ENCODE peak calls at places on chromosomes 5 and 9, in seven cellular contexts. One of them, this sample, is unnamed.

GRCh38 chr5:91381774-91382492 is 1.2 kb downstream of the ARRDC3 start:
- DNase-seq in T-helper 17 cell: peak
- DNase-seq in T-helper 9 cell: peak
- DNase-seq in effector memory CD4-positive, alpha-beta T cell: peak
- DNase-seq in non-pigmented ciliary epithelial cell: peak
- DNase-seq in NCI-H1092 treated with DMSO at 0.1 percent for 48 hours: peak
- DNase-seq in neural crest cell: peak
- DNase-seq in this sample: peak

GRCh38 chr5:378301-378891 is 56.9 kb downstream of the AHRR start:
- DNase-seq in non-pigmented ciliary epithelial cell: no peak
- DNase-seq in NCI-H1092 treated with DMSO at 0.1 percent for 48 hours: no peak
- DNase-seq in T-helper 17 cell: no peak
- DNase-seq in T-helper 9 cell: no peak
- DNase-seq in effector memory CD4-positive, alpha-beta T cell: no peak
- DNase-seq in neural crest cell: no peak
- DNase-seq in this sample: no peak

GRCh38 chr9:84218322-84218721 is 122.2 kb downstream of the SLC28A3 start:
- DNase-seq in T-helper 9 cell: no peak
- DNase-seq in non-pigmented ciliary epithelial cell: no peak
- DNase-seq in T-helper 17 cell: no peak
- DNase-seq in NCI-H1092 treated with DMSO at 0.1 percent for 48 hours: no peak
- DNase-seq in effector memory CD4-positive, alpha-beta T cell: no peak
- DNase-seq in neural crest cell: no peak
- DNase-seq in this sample: no peak

GRCh38 chr5:19547640-19548039 is 440.4 kb downstream of the CDH18 start:
- DNase-seq in non-pigmented ciliary epithelial cell: peak
- DNase-seq in T-helper 9 cell: no peak
- DNase-seq in NCI-H1092 treated with DMSO at 0.1 percent for 48 hours: no peak
- DNase-seq in effector memory CD4-positive, alpha-beta T cell: no peak
- DNase-seq in T-helper 17 cell: no peak
- DNase-seq in neural crest cell: no peak
- DNase-seq in this sample: peak

GRCh38 chr9:87223397-87224246 is 274.0 kb upstream of the DAPK1 start:
- DNase-seq in neural crest cell: no peak
- DNase-seq in T-helper 9 cell: no peak
- DNase-seq in T-helper 17 cell: no peak
- DNase-seq in non-pigmented ciliary epithelial cell: no peak
- DNase-seq in effector memory CD4-positive, alpha-beta T cell: no peak
- DNase-seq in NCI-H1092 treated with DMSO at 0.1 percent for 48 hours: no peak
- DNase-seq in this sample: no peak

GRCh38 chr9:109903515-109904138 is 123.6 kb downstream of the PALM2AKAP2 start:
- DNase-seq in NCI-H1092 treated with DMSO at 0.1 percent for 48 hours: peak
- DNase-seq in neural crest cell: peak
- DNase-seq in non-pigmented ciliary epithelial cell: no peak
- DNase-seq in effector memory CD4-positive, alpha-beta T cell: peak
- DNase-seq in T-helper 17 cell: peak
- DNase-seq in T-helper 9 cell: peak
- DNase-seq in this sample: peak

GRCh38 chr9:97779608-97780007 is 73.4 kb upstream of the FOXE1 start:
- DNase-seq in non-pigmented ciliary epithelial cell: no peak
- DNase-seq in T-helper 17 cell: no peak
- DNase-seq in neural crest cell: no peak
- DNase-seq in effector memory CD4-positive, alpha-beta T cell: no peak
- DNase-seq in NCI-H1092 treated with DMSO at 0.1 percent for 48 hours: no peak
- DNase-seq in T-helper 9 cell: no peak
- DNase-seq in this sample: no peak

GRCh38 chr5:59483971-59484472 is 409.5 kb downstream of the PDE4D start:
- DNase-seq in T-helper 17 cell: no peak
- DNase-seq in neural crest cell: no peak
- DNase-seq in effector memory CD4-positive, alpha-beta T cell: no peak
- DNase-seq in non-pigmented ciliary epithelial cell: peak
- DNase-seq in NCI-H1092 treated with DMSO at 0.1 percent for 48 hours: no peak
- DNase-seq in T-helper 9 cell: no peak
- DNase-seq in this sample: no peak

GRCh38 chr9:121720311-121720991 is 69.0 kb downstream of the DAB2IP start:
- DNase-seq in T-helper 9 cell: no peak
- DNase-seq in effector memory CD4-positive, alpha-beta T cell: no peak
- DNase-seq in T-helper 17 cell: no peak
- DNase-seq in neural crest cell: no peak
- DNase-seq in non-pigmented ciliary epithelial cell: no peak
- DNase-seq in NCI-H1092 treated with DMSO at 0.1 percent for 48 hours: no peak
- DNase-seq in this sample: no peak

GRCh38 chr5:134438641-134439621 is 27.2 kb upstream of the CDKN2AIPNL start:
- DNase-seq in non-pigmented ciliary epithelial cell: peak
- DNase-seq in NCI-H1092 treated with DMSO at 0.1 percent for 48 hours: peak
- DNase-seq in neural crest cell: no peak
- DNase-seq in T-helper 9 cell: no peak
- DNase-seq in effector memory CD4-positive, alpha-beta T cell: no peak
- DNase-seq in T-helper 17 cell: no peak
- DNase-seq in this sample: no peak

GRCh38 chr5:23084815-23085214 is 231.7 kb upstream of the CDH12 start:
- DNase-seq in T-helper 9 cell: no peak
- DNase-seq in effector memory CD4-positive, alpha-beta T cell: no peak
- DNase-seq in T-helper 17 cell: no peak
- DNase-seq in non-pigmented ciliary epithelial cell: no peak
- DNase-seq in NCI-H1092 treated with DMSO at 0.1 percent for 48 hours: peak
- DNase-seq in neural crest cell: no peak
- DNase-seq in this sample: no peak

GRCh38 chr9:88923653-88924284 is 67.5 kb upstream of the S1PR3 start:
- DNase-seq in NCI-H1092 treated with DMSO at 0.1 percent for 48 hours: no peak
- DNase-seq in T-helper 9 cell: no peak
- DNase-seq in neural crest cell: no peak
- DNase-seq in effector memory CD4-positive, alpha-beta T cell: no peak
- DNase-seq in T-helper 17 cell: no peak
- DNase-seq in non-pigmented ciliary epithelial cell: no peak
- DNase-seq in this sample: no peak

GRCh38 chr5:77937015-77937908 is 161.1 kb upstream of the TBCA start:
- DNase-seq in neural crest cell: no peak
- DNase-seq in T-helper 9 cell: no peak
- DNase-seq in NCI-H1092 treated with DMSO at 0.1 percent for 48 hours: no peak
- DNase-seq in T-helper 17 cell: no peak
- DNase-seq in effector memory CD4-positive, alpha-beta T cell: no peak
- DNase-seq in non-pigmented ciliary epithelial cell: no peak
- DNase-seq in this sample: no peak

GRCh38 chr5:14603141-14603540 is 21.5 kb downstream of the OTULINL start:
- DNase-seq in non-pigmented ciliary epithelial cell: no peak
- DNase-seq in neural crest cell: no peak
- DNase-seq in NCI-H1092 treated with DMSO at 0.1 percent for 48 hours: no peak
- DNase-seq in T-helper 17 cell: no peak
- DNase-seq in effector memory CD4-positive, alpha-beta T cell: no peak
- DNase-seq in T-helper 9 cell: no peak
- DNase-seq in this sample: no peak

GRCh38 chr5:2756211-2756746 is 4.8 kb upstream of the IRX2 start:
- DNase-seq in NCI-H1092 treated with DMSO at 0.1 percent for 48 hours: peak
- DNase-seq in effector memory CD4-positive, alpha-beta T cell: no peak
- DNase-seq in neural crest cell: peak
- DNase-seq in T-helper 17 cell: no peak
- DNase-seq in non-pigmented ciliary epithelial cell: no peak
- DNase-seq in T-helper 9 cell: no peak
- DNase-seq in this sample: no peak

GRCh38 chr9:71726723-71727122 is 41.6 kb downstream of the CEMIP2 start:
- DNase-seq in T-helper 9 cell: no peak
- DNase-seq in T-helper 17 cell: no peak
- DNase-seq in effector memory CD4-positive, alpha-beta T cell: no peak
- DNase-seq in neural crest cell: no peak
- DNase-seq in NCI-H1092 treated with DMSO at 0.1 percent for 48 hours: no peak
- DNase-seq in non-pigmented ciliary epithelial cell: no peak
- DNase-seq in this sample: no peak

This sample was measured in retinal pigment epithelial cell.